ENCODE peak calls at places on chromosomes 12 and 14, in eight cellular contexts. B is neural progenitor cell, V is lung, U is esophagus squamous epithelium, H is cardiac muscle cell, A is sigmoid colon, T is breast epithelium, J is GM23248. O is an unnamed sample.

GRCh38 chr12:19036673-19037357 is 92.7 kb upstream of the PLEKHA5 start:
- DNase-seq in U (no peak), A (no peak), H (peak; percentile 65), T (no peak), J (peak; percentile 9), B (no peak), V (peak; percentile 41), O (no peak)

GRCh38 chr12:80033457-80033856 is 65.9 kb upstream of the OTOGL start:
- DNase-seq in B (no peak), J (peak; percentile 78), U (no peak), H (peak; percentile 58), A (no peak), V (no peak), T (no peak), O (no peak)

GRCh38 chr14:38056270-38056669 is 151.4 kb upstream of the SSTR1 start:
- DNase-seq in V (no peak), H (no peak), J (no peak), T (no peak), B (peak; percentile 9), A (no peak), U (no peak), O (peak; percentile 22)

GRCh38 chr12:131642101-131642540 is 68.8 kb upstream of the SFSWAP start:
- DNase-seq in J (no peak), H (no peak), U (no peak), T (no peak), A (no peak), V (no peak), B (no peak), O (peak; percentile 23)

GRCh38 chr12:104060791-104061190 is 3.5 kb upstream of the HCFC2 start:
- DNase-seq in U (no peak), H (no peak), T (no peak), V (no peak), A (no peak), J (no peak), B (no peak), O (no peak)

GRCh38 chr14:23066855-23067744 is 9.8 kb upstream of the CDH24 start:
- DNase-seq in A (no peak), B (no peak), J (no peak), U (no peak), T (no peak), H (no peak), V (no peak), O (no peak)

GRCh38 chr14:78974691-78975090 is 804.5 kb downstream of the NRXN3 start:
- DNase-seq in U (no peak), T (no peak), A (no peak), J (peak; percentile 39), H (peak; percentile 35), V (no peak), B (no peak), O (no peak)

GRCh38 chr14:100156776-100157175 is 2.7 kb downstream of the DEGS2 start:
- DNase-seq in J (no peak), V (no peak), U (no peak), B (no peak), A (no peak), T (no peak), H (no peak), O (no peak)

GRCh38 chr12:110699591-110700445 is 10.9 kb upstream of the HVCN1 start:
- DNase-seq in U (no peak), A (peak; percentile 36), V (no peak), H (peak; percentile 26), T (no peak), B (peak; percentile 40), J (no peak), O (peak; percentile 40)

GRCh38 chr12:43766291-43766690 is 7.5 kb downstream of the IRAK4 start:
- DNase-seq in T (no peak), H (peak; percentile 23), U (no peak), V (no peak), B (no peak), J (peak; percentile 12), A (no peak), O (no peak)

GRCh38 chr12:14846042-14846587 is 2.8 kb upstream of the ART4 start:
- DNase-seq in A (no peak), H (peak; percentile 78), U (no peak), B (no peak), T (no peak), V (no peak), J (no peak), O (no peak)

DNA sequence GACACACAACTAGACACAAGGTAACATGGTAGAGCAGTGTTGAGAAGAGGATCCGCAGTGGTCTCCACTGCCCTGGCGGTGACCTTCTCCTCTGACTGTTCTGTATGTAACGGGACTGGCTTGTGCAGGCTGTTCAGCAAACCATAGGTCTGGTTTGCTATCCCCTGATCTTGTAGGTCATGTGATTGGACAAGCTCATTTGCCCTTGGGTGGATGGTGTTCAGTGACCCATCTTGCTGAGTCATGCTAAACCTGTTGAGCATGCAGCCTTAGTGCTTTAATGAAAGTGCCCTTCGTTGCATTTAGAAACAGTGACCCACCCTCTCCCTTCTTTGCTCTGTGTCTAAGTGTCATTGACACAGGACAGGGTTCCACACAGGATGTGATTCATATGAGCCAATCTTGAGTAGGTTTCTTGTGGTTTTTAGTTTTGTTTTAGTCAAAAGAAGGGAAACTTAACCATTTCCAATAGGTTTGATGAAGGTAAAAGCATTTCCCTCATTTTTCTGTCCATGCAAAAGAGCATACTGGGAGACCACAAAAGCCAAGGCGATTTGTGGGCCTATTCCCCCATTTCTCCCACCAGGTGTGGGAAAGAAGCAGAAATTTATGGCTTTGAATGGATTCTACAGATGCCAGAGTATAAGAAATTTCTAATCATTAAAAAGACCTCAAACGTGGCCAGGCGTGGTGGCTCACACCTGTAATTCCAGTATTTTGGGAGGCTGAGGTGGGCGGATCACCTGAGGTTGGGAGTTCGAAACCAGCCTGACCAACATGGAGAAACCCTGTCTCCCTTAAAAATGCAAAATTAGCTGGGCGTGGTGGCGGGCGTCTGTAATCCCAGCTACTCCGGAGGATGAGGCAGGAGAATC is 32.6 kb upstream of the HIF1A start:
- DNase-seq in J (peak; percentile 77), B (peak; percentile 4), A (no peak), U (no peak), T (no peak), H (peak; percentile 80), V (peak; percentile 35), O (peak; percentile 28)
- H3K4me1 ChIP-seq in J (peaks cover 42% of the 10 kb centered on the region), B (no peaks in the 10 kb centered on the region), A (no peaks in the 10 kb centered on the region), U (no peaks in the 10 kb centered on the region), T (no peaks in the 10 kb centered on the region), H (peaks cover 5% of the 10 kb centered on the region), V (peaks cover 5% of the 10 kb centered on the region), O (no peaks in the 10 kb centered on the region)

GRCh38 chr12:52310622-52311281 is 10.4 kb downstream of the KRT83 start:
- DNase-seq in T (no peak), V (no peak), U (no peak), B (no peak), J (peak; percentile 80), A (no peak), H (peak; percentile 16), O (no peak)

GRCh38 chr12:52305921-52306705 is 14.8 kb upstream of the KRT81 start:
- DNase-seq in U (no peak), J (no peak), B (no peak), T (peak; percentile 17), A (peak; percentile 43), H (no peak), V (no peak), O (no peak)

GRCh38 chr12:52311282-52311643 is 9.9 kb downstream of the KRT83 start:
- DNase-seq in B (no peak), U (no peak), A (no peak), T (no peak), H (peak; percentile 60), V (no peak), J (peak; percentile 63), O (no peak)

GRCh38 chr12:52307836-52308806 is 13.1 kb downstream of the KRT83 start:
- DNase-seq in U (no peak), A (peak; percentile 60), B (peak; percentile 88), T (peak; percentile 81), H (peak; percentile 41), J (peak; percentile 78), V (peak; percentile 60), O (peak; percentile 85)

DNA sequence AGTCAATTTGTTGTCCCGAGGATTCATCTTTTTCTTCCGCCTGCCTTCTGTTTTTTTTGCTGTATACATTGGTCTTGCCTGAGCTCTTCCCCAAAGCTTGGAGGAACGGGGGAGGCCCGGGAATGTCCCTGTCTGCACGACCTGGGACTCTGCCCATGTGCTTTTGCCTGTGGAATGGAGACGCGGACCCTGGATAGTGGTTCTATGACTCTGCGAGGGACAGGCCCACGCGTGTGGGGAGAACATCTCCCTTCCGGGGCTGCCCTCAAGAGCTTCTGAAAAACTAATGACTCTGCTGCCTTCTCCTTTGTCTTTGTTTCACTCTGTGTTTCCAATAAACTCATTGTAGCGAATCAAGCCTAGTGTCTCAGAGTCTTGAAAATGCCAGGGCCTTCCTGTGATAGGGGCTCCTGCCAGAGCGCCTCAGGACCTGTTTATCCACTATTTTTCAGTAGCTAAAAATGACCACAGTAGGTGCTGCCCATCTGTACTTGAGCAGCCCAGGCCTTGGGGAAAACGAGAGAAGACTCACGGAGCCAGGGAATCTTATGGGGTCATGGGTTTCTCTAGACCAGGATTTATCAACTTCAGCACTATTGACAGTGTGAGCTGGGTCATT is 12.3 kb downstream of the KRT83 start:
- DNase-seq in H (no peak), J (no peak), V (no peak), T (no peak), U (no peak), B (no peak), A (no peak), O (no peak)
- H3K4me3 ChIP-seq in H (peak overlapping the region; percentile 22), J (peak overlapping the region; percentile 69), V (no peak overlapping the region), T (peak overlapping the region; percentile 66), U (peak overlapping the region; percentile 23), B (peak overlapping the region; percentile 54), A (peak overlapping the region; percentile 49), O (peak overlapping the region; percentile 62)

GRCh38 chr14:20008156-20008555 is 6.2 kb downstream of the OR4Q2 start:
- DNase-seq in J (no peak), V (no peak), B (no peak), A (no peak), T (no peak), H (no peak), U (no peak), O (no peak)
- H3K4me1 ChIP-seq in J (no peaks in the 10 kb centered on the region), V (no peaks in the 10 kb centered on the region), B (no peaks in the 10 kb centered on the region), A (no peaks in the 10 kb centered on the region), T (no peaks in the 10 kb centered on the region), H (no peaks in the 10 kb centered on the region), U (no peaks in the 10 kb centered on the region), O (no peaks in the 10 kb centered on the region)

DNA sequence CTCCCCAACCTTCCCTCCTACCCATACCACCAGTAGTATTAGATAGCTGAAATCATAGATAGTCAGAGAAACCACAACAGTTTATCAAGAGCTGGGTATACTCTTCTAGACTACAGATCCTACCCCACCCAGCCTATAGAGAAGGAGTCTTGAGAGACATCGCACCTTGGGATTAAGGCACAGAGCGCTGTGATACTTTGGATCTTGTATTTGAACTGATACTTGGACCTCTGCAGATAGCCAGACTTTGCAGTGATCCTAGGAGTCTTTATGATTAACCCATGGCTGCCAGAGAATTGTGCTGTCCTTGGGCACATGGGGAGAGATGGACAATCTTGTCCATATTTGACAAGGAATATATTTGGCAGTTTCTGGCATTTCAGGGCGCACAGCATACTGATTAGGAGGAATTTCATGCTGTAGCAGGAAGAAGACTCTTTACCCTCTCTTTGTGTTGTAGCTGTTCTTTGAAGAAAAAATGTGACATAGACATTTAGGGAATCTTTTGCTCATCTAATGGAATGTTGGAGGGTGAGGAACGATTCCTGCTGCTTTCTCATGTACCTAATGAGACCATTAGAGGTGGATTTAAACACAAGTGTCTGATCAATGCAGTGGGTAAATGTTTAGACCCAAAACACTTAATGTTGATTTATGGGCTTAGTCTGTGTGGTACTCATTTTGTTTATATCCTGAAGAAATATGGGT is 1.0 kb downstream of the RBMS2 start:
- DNase-seq in J (peak; percentile 59), B (peak; percentile 30), U (no peak), A (no peak), V (no peak), T (no peak), H (peak; percentile 32), O (peak; percentile 20)
- H3K4me3 ChIP-seq in J (peak overlapping the region; percentile 80), B (peak overlapping the region; percentile 68), U (peak overlapping the region; percentile 32), A (peak overlapping the region; percentile 68), V (peak overlapping the region; percentile 68), T (peak overlapping the region; percentile 71), H (peak overlapping the region; percentile 74), O (peak overlapping the region; percentile 79)

O was measured in SJCRH30.